ENCODE peak calls at places on chromosomes 5 and 9, in four cellular contexts. M is HepG2; W is endothelial cell of umbilical vein; X is CD8-positive, alpha-beta T cell. Q is an unnamed sample.

GRCh38 chr5:152349683-152350526 is 55.2 kb downstream of the NMUR2 start:
- DNase-seq in M (peak; percentile 21), W (peak; percentile 5), X (no peak), Q (no peak)

GRCh38 chr9:14043491-14043890 is 270.4 kb downstream of the NFIB start:
- DNase-seq in M (no peak), W (no peak), X (no peak), Q (no peak)

GRCh38 chr5:133336121-133336968 is 276.0 kb downstream of the FSTL4 start:
- DNase-seq in M (no peak), W (no peak), X (no peak), Q (no peak)

GRCh38 chr5:72290356-72291133 is 29.5 kb downstream of the MRPS27 start:
- DNase-seq in M (no peak), W (no peak), X (no peak), Q (no peak)

GRCh38 chr5:128197911-128198522 is 114.5 kb downstream of the SLC12A2 start:
- DNase-seq in M (no peak), W (no peak), X (no peak), Q (no peak)

GRCh38 chr9:72292874-72293607 is 72.0 kb downstream of the ZFAND5 start:
- DNase-seq in M (no peak), W (peak; percentile 40), X (no peak), Q (no peak)

GRCh38 chr9:105346273-105346672 is 101.6 kb upstream of the FSD1L start:
- DNase-seq in M (peak; percentile 32), W (no peak), X (no peak), Q (no peak)

GRCh38 chr5:60842859-60843692 is 993 bp downstream of the ELOVL7 start:
- DNase-seq in M (no peak), W (peak; percentile 8), X (no peak), Q (no peak)

GRCh38 chr5:150412319-150413175 is at the start of gene CD74:
- DNase-seq in M (peak; percentile 90), W (peak; percentile 42), X (peak; percentile 96), Q (peak; percentile 85)

GRCh38 chr5:15463231-15463630 is 36.7 kb upstream of the FBXL7 start:
- DNase-seq in M (no peak), W (peak; percentile 52), X (no peak), Q (no peak)

GRCh38 chr9:98706651-98707103 is 2.1 kb downstream of the GABBR2 start:
- DNase-seq in M (no peak), W (peak; percentile 42), X (no peak), Q (no peak)

GRCh38 chr5:43730832-43731342 is 127.9 kb downstream of the NNT start:
- DNase-seq in M (no peak), W (no peak), X (no peak), Q (no peak)

GRCh38 chr5:59069438-59070079 is 486.7 kb downstream of the RAB3C start:
- DNase-seq in M (peak; percentile 68), W (peak; percentile 5), X (no peak), Q (peak; percentile 22)

DNA sequence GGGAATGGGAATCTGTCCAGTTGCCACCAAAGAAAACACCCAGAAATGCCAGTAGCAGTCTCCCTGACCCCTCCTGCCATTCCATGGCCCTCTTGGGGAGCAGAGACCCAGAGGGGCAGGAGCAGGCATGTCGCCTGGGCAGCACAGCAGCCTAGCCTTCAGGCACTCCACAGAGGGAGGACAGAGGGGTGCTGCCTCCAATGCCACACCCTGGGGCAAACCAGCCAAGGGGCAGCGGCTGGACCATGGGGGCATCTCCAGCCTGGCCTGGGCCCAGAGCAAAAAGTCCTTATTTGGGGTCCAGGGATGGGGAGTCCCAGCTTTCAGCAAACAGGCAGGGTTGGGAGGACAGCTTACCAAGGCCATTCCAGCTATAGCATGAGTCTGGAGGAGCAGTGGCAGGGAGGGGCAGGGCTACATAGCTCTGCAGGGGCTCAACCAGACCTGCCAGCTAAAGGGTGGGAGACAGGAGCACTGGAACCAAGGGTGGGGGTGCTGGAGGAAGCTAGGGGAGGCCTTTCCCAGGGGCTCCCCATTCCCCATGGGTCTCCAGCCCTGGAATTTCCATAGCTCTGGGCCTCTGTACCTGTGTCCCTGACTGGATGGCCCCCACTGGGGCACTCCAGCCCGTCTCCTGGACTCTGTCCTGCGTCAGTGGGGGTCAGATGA is 6.7 kb downstream of the BRD3 start:
- DNase-seq in M (no peak), W (no peak), X (no peak), Q (no peak)
- H3K27ac ChIP-seq in M (no peak overlapping the region), W (no peak overlapping the region), X (no peak overlapping the region), Q (no peak overlapping the region)

GRCh38 chr5:91018712-91019371 is 364.3 kb downstream of the ARRDC3 start:
- DNase-seq in M (no peak), W (no peak), X (no peak), Q (no peak)
- H3K4me1 ChIP-seq in M (no peaks in the 10 kb centered on the region), W (no peaks in the 10 kb centered on the region), X (no peaks in the 10 kb centered on the region), Q (no peaks in the 10 kb centered on the region)

GRCh38 chr5:141709704-141710267 is 27.8 kb upstream of the ARAP3 start:
- DNase-seq in M (no peak), W (no peak), X (no peak), Q (no peak)
- H3K27ac ChIP-seq in M (no peak overlapping the region), W (no peak overlapping the region), X (no peak overlapping the region), Q (no peak overlapping the region)

GRCh38 chr5:32683125-32683524 is 28.0 kb upstream of the NPR3 start:
- DNase-seq in M (no peak), W (no peak), X (no peak), Q (no peak)
- H3K4me1 ChIP-seq in M (no peaks in the 10 kb centered on the region), W (no peaks in the 10 kb centered on the region), X (no peaks in the 10 kb centered on the region), Q (peaks cover 38% of the 10 kb centered on the region)

DNA sequence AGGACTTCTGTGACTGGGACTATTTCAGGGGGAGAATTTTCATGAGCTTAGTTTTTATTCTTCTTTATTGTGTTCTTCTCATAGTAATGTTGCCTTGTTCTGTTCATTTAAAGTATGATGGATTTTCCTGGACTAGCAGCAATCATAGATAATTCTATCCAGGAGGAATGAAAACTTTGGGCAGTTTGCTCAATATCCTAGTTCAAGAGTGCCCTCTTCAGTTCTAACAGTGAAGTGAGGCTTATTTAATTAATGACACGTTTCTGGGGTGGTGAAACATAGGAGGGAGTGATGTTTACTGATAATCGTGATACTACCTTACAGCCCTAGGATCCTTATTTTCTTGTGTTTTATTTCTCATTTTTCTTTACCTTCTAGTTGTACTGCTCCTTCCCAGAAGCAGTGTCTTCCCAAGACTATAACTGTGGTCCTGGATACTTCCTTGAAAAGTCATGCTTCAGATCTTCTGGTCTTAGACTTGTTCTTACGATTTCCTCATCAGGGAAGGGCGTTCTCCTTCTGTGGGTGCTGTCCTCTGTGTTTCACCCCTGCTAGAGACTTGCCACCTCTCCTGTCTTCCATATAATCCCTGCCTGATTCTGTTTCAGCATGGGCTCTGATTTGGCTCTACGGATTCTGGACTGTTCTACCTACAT is 57.4 kb downstream of the CFAP95 start:
- DNase-seq in M (peak; percentile 43), W (peak; percentile 53), X (no peak), Q (no peak)
- H3K27ac ChIP-seq in M (no peak overlapping the region), W (no peak overlapping the region), X (no peak overlapping the region), Q (no peak overlapping the region)

DNA sequence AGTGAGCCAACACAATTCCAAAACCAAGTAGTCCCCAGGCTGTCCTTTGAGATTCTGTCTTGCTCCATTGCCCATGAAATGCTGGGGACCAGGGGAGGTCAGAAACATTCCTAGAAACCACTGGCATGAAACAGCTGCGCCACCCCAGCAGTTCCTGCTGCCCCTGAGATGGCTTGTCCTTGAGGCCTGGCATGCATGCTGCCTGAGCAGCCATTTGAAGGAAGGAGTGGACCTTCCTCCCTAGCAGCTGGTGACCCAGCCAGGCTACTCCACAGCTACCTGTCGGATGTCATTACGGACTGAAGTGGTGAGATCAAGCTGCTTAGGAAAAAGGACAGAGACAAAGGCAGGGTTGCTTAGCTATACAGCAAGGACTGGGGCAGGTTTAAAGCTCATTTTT is 260.6 kb downstream of the DENND1A start:
- DNase-seq in M (no peak), W (no peak), X (no peak), Q (no peak)
- H3K4me1 ChIP-seq in M (no peaks in the 10 kb centered on the region), W (no peaks in the 10 kb centered on the region), X (no peaks in the 10 kb centered on the region), Q (no peaks in the 10 kb centered on the region)

GRCh38 chr5:73749485-73750270 is 123.7 kb downstream of the ARHGEF28 start:
- DNase-seq in M (no peak), W (peak; percentile 66), X (no peak), Q (no peak)
- H3K27ac ChIP-seq in M (no peak overlapping the region), W (peak overlapping the region; percentile 48), X (no peak overlapping the region), Q (peak overlapping the region; percentile 64)

DNA sequence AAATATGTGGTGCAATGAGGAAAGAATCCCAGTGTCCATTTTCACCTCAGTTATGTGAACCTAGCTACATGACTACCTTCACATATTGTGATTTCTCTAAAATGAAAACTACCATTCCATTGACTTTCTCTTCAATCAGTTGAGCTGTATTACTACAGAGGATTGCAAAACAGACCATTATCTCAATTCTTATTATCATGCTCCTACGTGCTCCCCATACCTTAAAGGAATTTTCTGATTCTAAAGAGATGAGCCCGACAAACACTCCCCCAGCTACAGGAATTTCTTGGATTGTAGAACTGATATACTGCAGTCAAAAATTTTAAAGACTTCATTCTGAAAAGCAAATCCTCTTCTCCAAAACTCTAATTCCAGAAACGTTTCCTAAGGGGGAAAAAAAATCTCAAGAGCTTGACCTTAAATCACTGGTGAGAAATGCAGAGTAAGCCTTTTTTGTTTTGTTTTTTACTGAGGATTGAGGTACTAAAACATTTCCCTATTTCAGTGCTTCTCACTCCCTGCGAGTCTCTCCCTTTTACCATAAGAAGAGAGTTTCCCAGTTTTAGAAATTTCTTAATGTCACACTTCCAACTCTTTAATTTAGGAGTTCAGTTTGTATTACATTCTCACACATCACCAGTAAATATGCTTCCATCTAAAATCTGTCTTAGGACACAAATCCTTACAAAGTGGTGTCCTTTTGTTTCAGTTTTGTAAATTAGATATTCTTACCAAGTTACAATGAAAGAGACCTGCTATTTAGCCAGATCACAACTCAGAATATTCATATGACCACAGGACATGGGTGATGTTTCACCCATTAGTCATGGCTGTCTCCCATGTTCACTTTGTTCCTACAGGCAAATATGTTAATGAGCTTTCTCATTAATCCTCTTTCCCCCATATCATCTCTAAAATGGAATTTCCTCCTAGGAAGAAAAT is 203.8 kb downstream of the TSSK1B start:
- DNase-seq in M (no peak), W (peak; percentile 48), X (no peak), Q (no peak)
- H3K4me1 ChIP-seq in M (no peaks in the 10 kb centered on the region), W (peaks cover 19% of the 10 kb centered on the region), X (no peaks in the 10 kb centered on the region), Q (no peaks in the 10 kb centered on the region)

GRCh38 chr5:148882332-148882731 is 55.9 kb downstream of the ADRB2 start:
- DNase-seq in M (no peak), W (no peak), X (no peak), Q (no peak)
- H3K27ac ChIP-seq in M (no peak overlapping the region), W (no peak overlapping the region), X (no peak overlapping the region), Q (no peak overlapping the region)

GRCh38 chr9:33025572-33026347 is 687 bp downstream of the DNAJA1 start:
- DNase-seq in M (peak; percentile 73), W (peak; percentile 84), X (peak; percentile 77), Q (peak; percentile 73)
- H3K4me1 ChIP-seq in M (peaks cover 70% of the 10 kb centered on the region), W (peaks cover 40% of the 10 kb centered on the region), X (peaks cover 64% of the 10 kb centered on the region), Q (peaks cover 12% of the 10 kb centered on the region)